ENCODE peak calls at places on chromosome 5, in ten cellular contexts. S is SW480; Y is OCI-LY7; W is mesothelial cell of epicardium; D is colonic mucosa; X is NCI-H1694 treated with DMSO at 0.1 percent for 48 hours; Q is HuH-7; F is activated T-helper 9 cell treated with anti-CD3 and anti-CD28 coated beads, Interleukin-2, amount 50 U/mL, for 16 hours; P is progenitor cell of endocrine pancreas; L is left ventricle myocardium inferior. B is an unnamed sample.

GRCh38 chr5:5752844-5753243 is 330.4 kb downstream of the ICE1 start:
- DNase-seq in S (no peak), Y (peak), W (no peak), D (no peak), X (no peak), Q (no peak), F (no peak), P (no peak), L (no peak), B (no peak)

GRCh38 chr5:112551437-112552018 is 132.5 kb upstream of the EPB41L4A start:
- DNase-seq in S (peak), Y (peak), W (no peak), D (peak), X (peak), Q (peak), F (no peak), P (peak), L (no peak), B (no peak)

GRCh38 chr5:134436523-134437339 is 25.1 kb upstream of the CDKN2AIPNL start:
- DNase-seq in S (peak), Y (peak), W (no peak), D (peak), X (no peak), Q (peak), F (peak), P (no peak), L (peak), B (no peak)

GRCh38 chr5:133203317-133204305 is 151.8 kb downstream of the HSPA4 start:
- DNase-seq in S (no peak), Y (no peak), W (no peak), D (no peak), X (peak), Q (no peak), F (no peak), P (no peak), L (no peak), B (no peak)

GRCh38 chr5:10354048-10354872 is 765 bp downstream of the MARCHF6 start:
- DNase-seq in S (peak), Y (peak), W (no peak), D (peak), X (peak), Q (peak), F (peak), P (peak), L (peak), B (no peak)

GRCh38 chr5:57753446-57753845 is 270.8 kb upstream of the ACTBL2 start:
- DNase-seq in S (no peak), Y (no peak), W (no peak), D (no peak), X (no peak), Q (no peak), F (no peak), P (no peak), L (no peak), B (no peak)

GRCh38 chr5:150534811-150535210 is 26.9 kb downstream of the NDST1 start:
- DNase-seq in S (no peak), Y (no peak), W (no peak), D (no peak), X (no peak), Q (no peak), F (no peak), P (no peak), L (no peak), B (no peak)

GRCh38 chr5:43773032-43773830 is 170.3 kb downstream of the NNT start:
- DNase-seq in S (peak), Y (peak), W (no peak), D (no peak), X (no peak), Q (no peak), F (no peak), P (no peak), L (no peak), B (no peak)

GRCh38 chr5:126718246-126718868 is 58.6 kb upstream of the LMNB1 start:
- DNase-seq in S (no peak), Y (no peak), W (no peak), D (no peak), X (no peak), Q (no peak), F (no peak), P (no peak), L (no peak), B (no peak)

GRCh38 chr5:115068239-115069086 is 101.2 kb downstream of the TRIM36 start:
- DNase-seq in S (peak), Y (no peak), W (no peak), D (no peak), X (peak), Q (peak), F (no peak), P (no peak), L (no peak), B (no peak)

GRCh38 chr5:59813761-59814562 is 79.6 kb downstream of the PDE4D start:
- DNase-seq in S (peak), Y (peak), W (no peak), D (peak), X (peak), Q (peak), F (no peak), P (peak), L (no peak), B (no peak)

GRCh38 chr5:177426566-177427210 is at the start of gene GRK6:
- DNase-seq in S (peak), Y (peak), W (no peak), D (peak), X (no peak), Q (peak), F (peak), P (no peak), L (peak), B (peak)

GRCh38 chr5:81749562-81750307 is 1.2 kb downstream of the SSBP2 start:
- DNase-seq in S (peak), Y (peak), W (peak), D (peak), X (peak), Q (peak), F (peak), P (peak), L (peak), B (no peak)